ENCODE peak calls at places on chromosomes 6 and 20, in seven cellular contexts. O is pancreas, E is tibial nerve, R is upper lobe of right lung, D is cardiac muscle cell, G is GM23338, U is right lobe of liver. T is an unnamed sample. For H3K27me3, the result is how much of the 10 kb centered on the place peaks cover.

GRCh38 chr6:26175428-26176181 is 88.4 kb downstream of the HFE start:
- DNase-seq in E (no peak), R (no peak), D (peak), U (no peak), G (peak), O (no peak), T (no peak)

GRCh38 chr6:48087448-48087847 is 23.5 kb downstream of the PTCHD4 start:
- DNase-seq in O (no peak), G (peak), U (no peak), D (peak), R (no peak), E (no peak), T (no peak)

GRCh38 chr20:5714261-5715041 is 35.8 kb upstream of the SHLD1 start:
- DNase-seq in R (no peak), O (no peak), E (no peak), D (peak), G (peak), U (no peak), T (no peak)

GRCh38 chr6:136014454-136015421 is 163.2 kb downstream of the PDE7B start:
- DNase-seq in O (peak), R (no peak), D (peak), U (no peak), G (no peak), E (no peak), T (no peak)

GRCh38 chr20:4722571-4722970 is 862 bp downstream of the PRND start:
- DNase-seq in R (no peak), O (no peak), E (no peak), D (no peak), G (no peak), U (no peak), T (no peak)

GRCh38 chr6:170378502-170378901 is 71.9 kb downstream of the FAM120B start:
- DNase-seq in G (no peak), D (no peak), U (no peak), E (no peak), R (no peak), O (no peak), T (no peak)

GRCh38 chr20:17972121-17972520 is 3.3 kb downstream of the MGME1 start:
- DNase-seq in R (no peak), O (no peak), U (no peak), E (no peak), G (no peak), D (peak), T (no peak)

GRCh38 chr6:107656883-107657282 is 167.0 kb downstream of the SOBP start:
- DNase-seq in O (no peak), R (no peak), E (no peak), G (no peak), D (no peak), U (no peak), T (no peak)

GRCh38 chr6:70059047-70059719 is 192.8 kb downstream of the COL19A1 start:
- DNase-seq in R (no peak), D (no peak), E (no peak), G (no peak), O (no peak), U (no peak), T (no peak)

GRCh38 chr20:34639755-34640222 is 37.1 kb downstream of the PIGU start:
- DNase-seq in G (no peak), U (peak), D (no peak), E (no peak), R (no peak), O (no peak), T (no peak)

GRCh38 chr20:10316582-10316981 is 98.0 kb downstream of the SNAP25 start:
- DNase-seq in O (no peak), R (no peak), D (no peak), U (peak), G (peak), E (no peak), T (no peak)

GRCh38 chr20:3854462-3854870 is 7.8 kb downstream of the MAVS start:
- DNase-seq in D (no peak), E (no peak), G (peak), U (no peak), O (no peak), R (no peak), T (no peak)

GRCh38 chr6:30912746-30913520 is 1.1 kb upstream of the VARS2 start:
- DNase-seq in G (no peak), R (no peak), U (no peak), E (no peak), D (no peak), O (no peak), T (peak)

GRCh38 chr6:44489912-44490604 is 102.6 kb downstream of the CDC5L start:
- DNase-seq in R (no peak), O (peak), G (no peak), E (peak), D (peak), U (no peak), T (no peak)

GRCh38 chr20:38601216-38602184 is at the start of gene ARHGAP40:
- DNase-seq in G (peak), R (no peak), U (no peak), O (no peak), D (no peak), E (no peak), T (peak)

GRCh38 chr6:56482525-56482924 is 160.2 kb downstream of the DST start:
- DNase-seq in O (peak), E (no peak), G (no peak), D (no peak), U (peak), R (no peak), T (no peak)

GRCh38 chr6:26475823-26476729 is 18.3 kb downstream of the BTN2A1 start:
- DNase-seq in D (no peak), U (no peak), R (no peak), G (peak), E (no peak), O (no peak), T (no peak)

GRCh38 chr6:91167846-91168245 is 581.0 kb upstream of the MAP3K7 start:
- DNase-seq in U (no peak), G (no peak), O (no peak), R (no peak), E (no peak), D (peak), T (no peak)

GRCh38 chr6:126539022-126539421 is 199.1 kb downstream of the CENPW start:
- DNase-seq in D (peak), U (no peak), E (no peak), O (no peak), G (no peak), R (no peak), T (no peak)

GRCh38 chr6:112117554-112117953 is 30.2 kb downstream of the FAM229B start:
- DNase-seq in O (no peak), G (no peak), R (no peak), D (peak), U (no peak), E (no peak), T (no peak)

GRCh38 chr6:37456816-37457560 is 24.0 kb downstream of the CMTR1 start:
- DNase-seq in G (no peak), E (no peak), D (peak), O (no peak), R (no peak), U (no peak), T (no peak)

GRCh38 chr6:56450882-56451739 is 191.6 kb downstream of the DST start:
- DNase-seq in O (peak), U (no peak), G (no peak), D (peak), R (no peak), E (no peak), T (no peak)

GRCh38 chr20:16368645-16369292 is 204.5 kb downstream of the KIF16B start:
- DNase-seq in G (peak), D (peak), U (no peak), R (no peak), O (no peak), E (no peak), T (no peak)

GRCh38 chr6:11772109-11772830 is 6.3 kb downstream of the ADTRP start:
- DNase-seq in D (peak), G (no peak), O (no peak), U (no peak), R (no peak), E (peak), T (no peak)

GRCh38 chr20:48530957-48531356 is 296.8 kb downstream of the PREX1 start:
- DNase-seq in U (no peak), R (no peak), D (no peak), G (no peak), O (no peak), E (no peak), T (no peak)

GRCh38 chr6:143139239-143139784 is 78.6 kb downstream of the AIG1 start:
- DNase-seq in U (no peak), R (no peak), G (no peak), E (no peak), O (no peak), D (no peak), T (no peak)

GRCh38 chr6:24766685-24767462 is 7.9 kb upstream of the GMNN start:
- DNase-seq in O (no peak), E (no peak), G (no peak), U (no peak), R (no peak), D (peak), T (no peak)

GRCh38 chr6:26240981-26241770 is 123.8 kb upstream of the BTN3A2 start:
- DNase-seq in U (peak), R (no peak), E (no peak), D (peak), O (no peak), G (peak), T (peak)

GRCh38 chr20:37279820-37280219 is 9.6 kb upstream of the MANBAL start:
- DNase-seq in O (peak), G (no peak), E (no peak), R (no peak), D (no peak), U (no peak), T (no peak)

GRCh38 chr6:115667478-115667996 is 393.2 kb downstream of the FRK start:
- DNase-seq in O (no peak), D (no peak), U (peak), G (no peak), R (no peak), E (no peak), T (no peak)

GRCh38 chr6:1630771-1631217 is 21.1 kb downstream of the FOXC1 start:
- DNase-seq in G (no peak), E (no peak), D (peak), O (no peak), R (no peak), U (no peak), T (no peak)
- H3K27me3 ChIP-seq in G (under half), E (under half), D (under half), O (under half), R (under half), U (under half), T (under half)

GRCh38 chr20:63495167-63495720 is 3.6 kb downstream of the EEF1A2 start:
- DNase-seq in G (no peak), O (no peak), U (no peak), D (no peak), R (no peak), E (no peak), T (no peak)

GRCh38 chr20:63495771-63496403 is 3.0 kb downstream of the EEF1A2 start:
- DNase-seq in E (peak), R (peak), D (peak), G (peak), U (peak), O (peak), T (peak)

GRCh38 chr20:63497946-63498935 is 642 bp downstream of the EEF1A2 start:
- DNase-seq in R (peak), O (peak), U (peak), G (no peak), D (no peak), E (no peak), T (no peak)

GRCh38 chr20:63497138-63497945 is 1.5 kb downstream of the EEF1A2 start:
- DNase-seq in U (no peak), O (no peak), E (no peak), D (no peak), R (peak), G (no peak), T (no peak)

DNA sequence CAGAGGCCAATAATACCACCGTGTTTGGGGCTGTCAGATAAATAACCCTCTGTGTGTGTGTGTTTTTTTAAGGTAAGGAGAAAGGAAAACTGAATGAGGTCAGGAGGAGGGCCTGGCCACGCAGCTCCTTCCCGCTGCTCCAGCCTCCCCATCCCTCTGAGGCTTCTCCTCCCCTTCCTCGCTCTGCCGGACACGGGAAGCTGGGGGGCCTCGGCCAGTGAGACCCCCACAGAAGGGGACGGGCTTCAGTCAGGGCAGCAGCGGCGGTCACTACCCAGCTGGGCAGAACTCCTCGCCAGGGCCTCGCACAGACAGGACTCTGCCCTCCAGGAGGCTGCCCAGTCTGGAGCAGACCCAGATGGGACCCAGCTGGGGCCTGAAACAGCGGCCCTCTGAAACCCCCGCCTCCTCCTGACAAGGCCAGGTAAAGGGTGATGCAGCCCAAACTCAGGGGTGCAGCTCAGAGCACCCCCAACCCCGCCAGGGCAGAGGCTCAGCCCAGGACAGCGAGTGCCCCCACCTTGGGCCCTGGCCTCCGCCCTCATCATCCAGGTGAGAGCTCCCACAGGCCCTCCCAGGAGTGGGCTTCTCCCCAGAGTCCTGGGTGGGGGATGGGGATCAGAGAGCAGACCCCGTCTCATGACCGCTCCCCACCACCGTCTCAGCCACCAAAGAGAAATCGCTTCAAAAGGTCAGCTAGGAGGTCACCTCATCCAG is 2.3 kb downstream of the EEF1A2 start:
- DNase-seq in R (peak), U (no peak), O (no peak), G (no peak), D (peak), E (no peak), T (no peak)
- H3K27me3 ChIP-seq in R (under half), U (under half), O (under half), G (under half), D (under half), E (under half), T (half or more)

GRCh38 chr20:57129303-57129702 is 137.1 kb downstream of the BMP7 start:
- DNase-seq in G (no peak), O (no peak), E (no peak), U (no peak), R (no peak), D (no peak), T (no peak)

GRCh38 chr20:57131601-57132391 is 134.6 kb downstream of the BMP7 start:
- DNase-seq in R (no peak), O (no peak), U (no peak), G (no peak), D (no peak), E (no peak), T (no peak)

GRCh38 chr20:57128051-57128757 is 138.2 kb downstream of the BMP7 start:
- DNase-seq in R (no peak), E (no peak), O (no peak), D (no peak), U (no peak), G (no peak), T (no peak)

GRCh38 chr20:57130160-57130772 is 136.2 kb downstream of the BMP7 start:
- DNase-seq in U (peak), D (no peak), O (no peak), R (no peak), G (no peak), E (no peak), T (no peak)

DNA sequence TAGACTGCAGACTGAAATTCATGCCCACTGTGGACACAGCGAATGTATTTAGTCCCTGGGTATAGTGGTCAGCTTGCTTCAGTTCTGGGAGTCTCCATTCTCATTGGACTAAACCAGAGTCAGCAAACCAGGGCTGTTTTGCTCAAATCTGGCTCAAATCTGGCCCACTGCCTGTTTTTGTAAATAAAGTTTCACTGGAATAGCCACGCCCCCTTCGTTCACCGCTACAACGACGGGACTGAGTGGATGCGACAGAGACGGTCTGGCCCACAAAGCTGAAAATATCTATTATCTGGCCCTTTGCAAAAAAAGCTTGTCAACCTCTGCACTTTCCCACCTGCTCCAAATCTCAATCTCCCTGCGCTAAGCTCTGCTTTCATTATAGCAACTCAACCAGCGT is 135.4 kb downstream of the BMP7 start:
- DNase-seq in E (no peak), D (no peak), U (no peak), O (no peak), G (no peak), R (no peak), T (no peak)
- H3K27me3 ChIP-seq in E (under half), D (under half), U (under half), O (under half), G (under half), R (under half), T (under half)

GRCh38 chr20:2179233-2179580 is 77.6 kb downstream of the STK35 start:
- DNase-seq in R (no peak), D (no peak), G (no peak), U (no peak), O (no peak), E (no peak), T (no peak)

GRCh38 chr20:2178328-2179232 is 77.0 kb downstream of the STK35 start:
- DNase-seq in E (no peak), D (peak), G (no peak), R (no peak), O (no peak), U (no peak), T (no peak)

GRCh38 chr20:2174067-2174466 is 72.4 kb downstream of the STK35 start:
- DNase-seq in U (no peak), G (no peak), D (no peak), E (no peak), R (no peak), O (no peak), T (no peak)

DNA sequence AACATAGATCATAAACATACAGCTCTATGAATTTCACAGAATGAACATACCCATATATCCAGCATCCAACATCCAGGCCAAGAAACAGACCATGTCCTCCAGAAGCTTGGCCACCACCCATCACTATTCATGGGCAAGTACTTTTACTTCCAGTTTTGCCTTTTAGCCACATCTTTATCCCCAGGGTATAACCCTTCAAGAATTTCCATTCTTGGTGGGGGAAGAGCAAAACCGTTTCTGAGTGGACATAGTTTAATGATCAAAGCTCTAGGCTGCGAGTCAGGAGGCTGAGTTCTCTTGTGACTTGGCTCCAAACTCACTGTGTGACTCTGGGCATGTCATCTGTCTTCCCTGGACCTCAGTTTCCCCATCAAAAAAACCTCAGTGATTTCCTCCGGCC is 78.3 kb downstream of the STK35 start:
- DNase-seq in D (no peak), R (no peak), O (no peak), U (no peak), G (no peak), E (no peak), T (no peak)
- H3K27me3 ChIP-seq in D (half or more), R (under half), O (under half), U (under half), G (under half), E (under half), T (under half)

GRCh38 chr20:61730631-61731362 is 334.9 kb downstream of the TAF4 start:
- DNase-seq in R (no peak), D (no peak), U (no peak), O (no peak), E (no peak), G (no peak), T (peak)

GRCh38 chr20:61733216-61733615 is 332.5 kb downstream of the TAF4 start:
- DNase-seq in O (no peak), D (no peak), R (no peak), G (no peak), U (no peak), E (no peak), T (peak)

GRCh38 chr20:61733891-61734732 is 331.6 kb downstream of the TAF4 start:
- DNase-seq in G (no peak), R (no peak), E (no peak), O (no peak), D (no peak), U (no peak), T (peak)

GRCh38 chr20:61731363-61732181 is 334.1 kb downstream of the TAF4 start:
- DNase-seq in O (no peak), G (no peak), U (no peak), R (no peak), E (no peak), D (no peak), T (peak)

DNA sequence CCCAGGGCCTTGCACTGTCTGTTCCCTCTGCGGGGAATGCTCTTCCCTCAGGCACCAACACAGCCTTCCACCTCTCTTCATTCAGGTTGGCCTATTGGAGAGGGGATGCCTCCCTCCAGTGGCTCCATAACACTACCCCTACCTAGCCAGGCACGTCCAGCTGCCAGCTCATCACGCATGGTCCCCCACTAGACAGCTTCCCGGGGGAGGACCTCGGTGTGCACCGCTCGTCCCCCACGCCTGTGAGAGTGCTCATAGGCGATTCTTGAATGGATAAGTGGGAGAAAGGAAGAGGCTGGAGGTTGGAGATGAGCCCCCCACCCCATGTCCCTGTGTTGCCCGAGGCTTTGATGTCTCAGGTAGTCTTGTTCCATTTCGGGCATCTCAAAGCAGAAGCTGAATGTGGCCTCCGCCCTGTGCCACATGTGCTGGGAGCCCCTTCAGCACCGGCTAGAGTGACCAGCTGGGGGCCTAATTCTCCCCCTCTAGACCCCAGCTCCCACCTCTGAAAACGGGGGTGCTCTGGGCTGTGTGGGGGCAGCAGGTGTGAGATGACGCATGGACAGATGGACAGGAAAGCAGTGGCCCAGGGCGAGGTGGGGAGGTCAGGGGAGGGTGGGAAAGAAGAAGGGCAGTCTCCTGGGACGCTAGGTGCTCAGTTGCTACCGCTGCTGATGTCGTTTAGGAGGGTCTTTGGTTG is 333.0 kb downstream of the TAF4 start:
- DNase-seq in E (no peak), O (no peak), R (no peak), G (no peak), D (no peak), U (no peak), T (peak)
- H3K27me3 ChIP-seq in E (under half), O (under half), R (under half), G (under half), D (under half), U (under half), T (under half)

GRCh38 chr6:130585587-130585986 is 219.8 kb downstream of the TMEM200A start:
- DNase-seq in E (no peak), G (no peak), R (no peak), U (no peak), D (no peak), O (no peak), T (no peak)

GRCh38 chr6:130587778-130588520 is 222.1 kb downstream of the TMEM200A start:
- DNase-seq in D (peak), R (no peak), E (no peak), G (no peak), U (no peak), O (no peak), T (no peak)

GRCh38 chr6:130578713-130579112 is 212.9 kb downstream of the TMEM200A start:
- DNase-seq in D (no peak), E (no peak), G (no peak), U (no peak), O (no peak), R (no peak), T (no peak)

GRCh38 chr6:130577178-130577919 is 211.5 kb downstream of the TMEM200A start:
- DNase-seq in G (no peak), D (no peak), R (no peak), E (no peak), U (no peak), O (no peak), T (no peak)

GRCh38 chr6:130583268-130583667 is 217.5 kb downstream of the TMEM200A start:
- DNase-seq in R (no peak), U (no peak), D (no peak), G (peak), E (no peak), O (no peak), T (no peak)
- H3K27me3 ChIP-seq in R (under half), U (under half), D (under half), G (under half), E (under half), O (under half), T (under half)